ENCODE peak calls at places on chromosomes 11 and 22, in six cellular contexts. D is endodermal cell; H is D341Med; I is stimulated activated CD8-positive, alpha-beta memory T cell treated with anti-CD3 and anti-CD28 coated beads, Interleukin-7, amount 100 ng/mL, for 1 hour; C is AML-193; Y is stimulated activated CD4-positive, alpha-beta T cell treated with anti-CD3 and anti-CD28 coated beads, TNF-alpha, amount 100 ng/mL, for 1 hour. Z is an unnamed sample.

GRCh38 chr11:71489311-71490043 is 36.5 kb downstream of the NADSYN1 start:
- DNase-seq in H (no peak), Y (no peak), D (no peak), C (no peak), I (no peak), Z (peak)

GRCh38 chr11:11072067-11072466 is 214.2 kb upstream of the ZBED5 start:
- DNase-seq in H (no peak), Y (no peak), C (no peak), D (peak), I (no peak), Z (no peak)

GRCh38 chr11:119593346-119593745 is 135.7 kb downstream of the NECTIN1 start:
- DNase-seq in Y (no peak), I (no peak), H (no peak), D (no peak), C (no peak), Z (no peak)

GRCh38 chr11:57359896-57360690 is 20.9 kb downstream of the PRG3 start:
- DNase-seq in I (no peak), D (no peak), C (no peak), H (no peak), Y (no peak), Z (no peak)

GRCh38 chr11:73388241-73389133 is 12.3 kb downstream of the RELT start:
- DNase-seq in D (peak), H (no peak), C (peak), I (no peak), Y (no peak), Z (no peak)

GRCh38 chr22:24434472-24435322 is 7.3 kb downstream of the ADORA2A start:
- DNase-seq in H (no peak), Y (peak), D (peak), C (peak), I (peak), Z (no peak)

GRCh38 chr11:122145715-122146274 is 29.8 kb upstream of the BLID start:
- DNase-seq in C (no peak), I (no peak), H (no peak), D (no peak), Y (no peak), Z (no peak)

GRCh38 chr11:398826-399225 is 4.8 kb downstream of the PKP3 start:
- DNase-seq in H (no peak), C (no peak), Y (no peak), I (no peak), D (no peak), Z (no peak)

GRCh38 chr11:94826415-94826814 is 58.3 kb downstream of the AMOTL1 start:
- DNase-seq in Y (no peak), I (no peak), C (no peak), D (peak), H (no peak), Z (no peak)

GRCh38 chr11:134689886-134690285 is 277.8 kb upstream of the B3GAT1 start:
- DNase-seq in D (no peak), Y (no peak), H (no peak), I (no peak), C (no peak), Z (no peak)

GRCh38 chr11:55106391-55106790 is 155.6 kb upstream of the TRIM48 start:
- DNase-seq in H (no peak), I (no peak), D (no peak), C (no peak), Y (no peak), Z (no peak)

GRCh38 chr11:75041263-75041662 is 52.5 kb downstream of the NEU3 start:
- DNase-seq in D (peak), Y (no peak), I (no peak), C (no peak), H (no peak), Z (no peak)

GRCh38 chr11:119764108-119764874 is 35.3 kb upstream of the NECTIN1 start:
- DNase-seq in H (no peak), I (no peak), Y (no peak), D (peak), C (no peak), Z (peak)

GRCh38 chr22:48233586-48233985 is 1471.1 kb downstream of the TBC1D22A start:
- DNase-seq in I (no peak), H (no peak), Y (no peak), D (no peak), C (no peak), Z (no peak)

GRCh38 chr11:48164836-48165235 is 51.8 kb upstream of the OR4B1 start:
- DNase-seq in D (no peak), I (no peak), Y (no peak), H (no peak), C (no peak), Z (no peak)

GRCh38 chr11:76550781-76551180 is 106.0 kb downstream of the EMSY start:
- DNase-seq in Y (no peak), D (no peak), C (no peak), H (no peak), I (no peak), Z (no peak)

GRCh38 chr11:117919326-117920275 is 9.6 kb downstream of the TMPRSS13 start:
- DNase-seq in C (no peak), I (no peak), D (peak), H (no peak), Y (no peak), Z (no peak)

GRCh38 chr11:128915148-128915519 is 24.0 kb downstream of the KCNJ5 start:
- DNase-seq in I (no peak), C (no peak), H (no peak), D (no peak), Y (no peak), Z (no peak)

GRCh38 chr11:126118806-126119205 is 56.1 kb upstream of the CDON start:
- DNase-seq in H (no peak), Y (no peak), C (no peak), D (no peak), I (no peak), Z (no peak)

GRCh38 chr11:95884364-95884763 is 39.5 kb downstream of the MTMR2 start:
- DNase-seq in C (no peak), D (no peak), I (no peak), Y (no peak), H (no peak), Z (no peak)

GRCh38 chr11:98701541-98701940 is 319.2 kb upstream of the CNTN5 start:
- DNase-seq in D (no peak), C (no peak), Y (no peak), H (no peak), I (no peak), Z (no peak)

GRCh38 chr11:116500002-116500832 is 272.6 kb downstream of the BUD13 start:
- DNase-seq in D (peak), H (no peak), C (no peak), Y (no peak), I (no peak), Z (no peak)

GRCh38 chr11:5204787-5205186 is 4.3 kb upstream of the OR51V1 start:
- DNase-seq in C (peak), H (no peak), D (no peak), Y (no peak), I (no peak), Z (peak)

GRCh38 chr22:24180316-24181087 is 785 bp upstream of the SUSD2 start:
- DNase-seq in I (no peak), Y (no peak), C (no peak), H (no peak), D (no peak), Z (no peak)

GRCh38 chr11:68226421-68226820 is 13.3 kb upstream of the KMT5B start:
- DNase-seq in Y (no peak), I (no peak), C (no peak), H (no peak), D (no peak), Z (no peak)

Z was measured in Calu3.